ENCODE peak calls at places on chromosomes 12 and 14, in four cellular contexts. G is heart right ventricle, Y is heart left ventricle, P is GM23248. L is an unnamed sample. For H3K4me1, the result is how much of the 10 kb centered on the place peaks cover.

GRCh38 chr14:99744199-99744872 is 48.9 kb upstream of the EML1 start:
- DNase-seq in G (no peak), Y (no peak), P (peak), L (no peak)

GRCh38 chr12:131381716-131382430 is 329.0 kb upstream of the SFSWAP start:
- DNase-seq in G (no peak), Y (no peak), P (no peak), L (peak)

GRCh38 chr12:32983968-32984367 is 87.4 kb upstream of the PKP2 start:
- DNase-seq in G (no peak), Y (no peak), P (no peak), L (no peak)

GRCh38 chr12:4084631-4085030 is 188.9 kb upstream of the CCND2 start:
- DNase-seq in G (no peak), Y (no peak), P (no peak), L (no peak)

GRCh38 chr14:68268197-68268596 is 448.6 kb downstream of the RAD51B start:
- DNase-seq in G (no peak), Y (no peak), P (no peak), L (no peak)

GRCh38 chr12:42143401-42144173 is 1.1 kb downstream of the GXYLT1 start:
- DNase-seq in G (no peak), Y (no peak), P (peak), L (no peak)

GRCh38 chr14:33525626-33526025 is 425.2 kb downstream of the EGLN3 start:
- DNase-seq in G (no peak), Y (no peak), P (no peak), L (no peak)

GRCh38 chr14:22315336-22315735 is 273.7 kb downstream of the DAD1 start:
- DNase-seq in G (no peak), Y (no peak), P (peak), L (no peak)

GRCh38 chr12:107917912-107918800 is 143.7 kb downstream of the ASCL4 start:
- DNase-seq in G (no peak), Y (no peak), P (peak), L (no peak)

GRCh38 chr12:20483776-20484175 is 115.4 kb downstream of the PDE3A start:
- DNase-seq in G (no peak), Y (no peak), P (peak), L (no peak)

GRCh38 chr12:5022465-5023061 is 21.1 kb upstream of the KCNA5 start:
- DNase-seq in G (peak), Y (peak), P (peak), L (no peak)

GRCh38 chr14:90936757-90937440 is 120.7 kb upstream of the TTC7B start:
- DNase-seq in G (no peak), Y (no peak), P (no peak), L (no peak)

GRCh38 chr14:102203382-102203781 is 63.7 kb downstream of the WDR20 start:
- DNase-seq in G (no peak), Y (no peak), P (no peak), L (no peak)

GRCh38 chr14:70640938-70641547 is 673 bp upstream of the TTC9 start:
- DNase-seq in G (no peak), Y (no peak), P (peak), L (peak)

GRCh38 chr14:89861630-89862029 is 92.9 kb downstream of the EFCAB11 start:
- DNase-seq in G (no peak), Y (no peak), P (no peak), L (no peak)

GRCh38 chr14:39432619-39433451 is 602 bp upstream of the FBXO33 start:
- DNase-seq in G (peak), Y (peak), P (peak), L (peak)

GRCh38 chr14:67446371-67447032 is 34.5 kb upstream of the PLEK2 start:
- DNase-seq in G (peak), Y (peak), P (no peak), L (no peak)

GRCh38 chr12:129659927-129660326 is 243.9 kb downstream of the TMEM132D start:
- DNase-seq in G (no peak), Y (no peak), P (no peak), L (no peak)

GRCh38 chr14:71812693-71813092 is 119.5 kb upstream of the RGS6 start:
- DNase-seq in G (no peak), Y (no peak), P (no peak), L (no peak)

GRCh38 chr14:32375663-32376062 is 46.6 kb downstream of the AKAP6 start:
- DNase-seq in G (no peak), Y (no peak), P (no peak), L (no peak)

GRCh38 chr12:2076196-2076570 is 23.4 kb downstream of the CACNA1C start:
- DNase-seq in G (no peak), Y (peak), P (peak), L (peak)

GRCh38 chr12:26121841-26122680 is 2.8 kb downstream of the BHLHE41 start:
- DNase-seq in G (no peak), Y (peak), P (peak), L (peak)

GRCh38 chr12:89702503-89702902 is 6.1 kb downstream of the ATP2B1 start:
- DNase-seq in G (no peak), Y (no peak), P (no peak), L (no peak)
- H3K4me1 ChIP-seq in G (under half), Y (under half), P (under half), L (under half)

GRCh38 chr12:49776413-49776812 is 35.1 kb downstream of the TMBIM6 start:
- DNase-seq in G (peak), Y (peak), P (peak), L (peak)
- H3K27ac ChIP-seq in G (no peak), Y (no peak), P (no peak), L (no peak)

DNA sequence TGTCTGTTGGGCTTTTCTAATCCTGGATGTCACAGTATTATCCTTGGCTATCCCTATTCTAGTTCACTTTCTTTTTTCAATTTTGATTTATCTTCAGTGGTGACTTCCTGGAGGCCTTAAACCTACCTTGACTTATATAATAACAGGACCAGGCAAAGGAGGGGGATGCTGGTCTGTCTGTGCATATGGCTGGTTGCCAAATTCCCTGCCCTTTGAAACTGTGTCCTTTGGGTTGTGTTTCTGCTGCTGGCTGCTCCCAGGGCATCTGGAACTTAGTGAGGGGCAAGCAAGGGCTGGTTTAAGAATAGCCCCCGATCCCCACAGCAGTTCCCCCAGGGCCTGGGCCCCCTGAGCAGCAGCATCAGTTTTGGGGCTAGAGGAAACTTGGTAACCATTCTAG is 96.0 kb upstream of the MAX start:
- DNase-seq in G (no peak), Y (no peak), P (no peak), L (no peak)
- H3K4me1 ChIP-seq in G (under half), Y (under half), P (under half), L (under half)

DNA sequence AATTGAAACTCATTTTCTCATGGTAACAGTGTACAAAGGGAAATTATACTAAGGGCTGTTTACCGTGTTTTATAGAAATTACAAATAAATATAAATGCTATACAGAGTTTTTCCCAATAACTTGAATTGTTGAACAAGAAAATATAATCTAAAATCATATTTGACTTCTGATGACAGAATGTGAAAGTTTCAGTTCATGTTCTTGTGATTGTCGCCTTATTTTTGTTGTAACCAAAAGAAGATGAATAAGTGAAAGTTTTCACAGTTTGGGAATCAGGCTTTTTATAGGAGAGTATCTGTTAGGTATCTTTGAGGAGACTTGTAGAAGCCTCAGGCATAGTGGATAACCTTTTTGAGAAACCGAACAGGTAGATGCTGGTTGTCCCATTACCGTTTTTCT is 28.1 kb downstream of the ANO6 start:
- DNase-seq in G (no peak), Y (no peak), P (no peak), L (no peak)
- H3K27ac ChIP-seq in G (no peak), Y (no peak), P (peak), L (no peak)

DNA sequence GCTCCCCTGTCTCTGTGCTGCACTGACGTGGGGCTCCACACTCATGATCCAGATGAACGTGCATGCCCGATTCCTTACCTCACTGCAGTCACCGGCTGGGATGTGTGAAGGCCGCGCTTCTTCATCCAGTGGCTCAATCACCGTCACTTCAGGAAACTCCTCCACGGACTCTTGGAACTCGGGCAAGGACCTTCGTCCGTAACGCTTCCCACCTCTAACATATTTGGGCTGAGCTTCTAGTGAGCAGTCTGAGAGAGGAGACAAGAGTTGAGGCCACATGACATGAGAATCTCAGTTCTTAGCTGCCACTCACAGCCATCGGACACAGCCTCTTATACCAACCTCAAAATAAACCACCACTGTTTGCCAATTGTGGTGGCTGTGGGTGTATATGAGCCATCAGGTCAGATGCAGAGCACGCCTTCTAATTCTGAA is 38.3 kb downstream of the NIN start:
- DNase-seq in G (peak), Y (peak), P (no peak), L (no peak)
- H3K4me1 ChIP-seq in G (under half), Y (under half), P (under half), L (under half)

GRCh38 chr12:6373022-6373787 is 2.2 kb downstream of the SCNN1A start:
- DNase-seq in G (no peak), Y (no peak), P (no peak), L (no peak)

GRCh38 chr12:6375269-6376078 is at the start of gene SCNN1A:
- DNase-seq in G (no peak), Y (no peak), P (no peak), L (peak)

GRCh38 chr12:6376079-6376941 is 947 bp upstream of the SCNN1A start:
- DNase-seq in G (no peak), Y (peak), P (peak), L (peak)

GRCh38 chr12:6374028-6374780 is 1.2 kb downstream of the SCNN1A start:
- DNase-seq in G (no peak), Y (no peak), P (no peak), L (peak)

DNA sequence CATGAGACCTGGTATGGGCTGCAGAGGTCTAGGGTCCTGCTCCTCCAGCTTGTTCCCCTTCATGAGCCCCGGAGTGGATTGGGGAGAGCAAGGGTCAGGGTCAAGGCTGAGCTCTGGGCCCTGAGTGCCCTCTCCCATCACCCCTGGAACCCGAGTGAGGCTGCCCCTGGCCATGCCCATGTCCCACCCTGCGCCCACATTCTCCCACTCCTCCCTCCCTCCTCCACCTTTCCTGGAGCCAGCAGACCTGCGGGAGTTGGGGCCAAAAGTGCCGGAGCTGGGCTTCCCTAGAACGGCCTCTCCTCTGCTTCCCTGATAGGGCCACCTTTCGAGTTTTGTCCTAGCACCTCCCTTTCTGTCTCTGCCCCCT is 597 bp downstream of the SCNN1A start:
- DNase-seq in G (no peak), Y (no peak), P (no peak), L (peak)
- H3K27ac ChIP-seq in G (no peak), Y (no peak), P (no peak), L (peak)

GRCh38 chr14:61385002-61385685 is 63.8 kb downstream of the PRKCH start:
- DNase-seq in G (no peak), Y (no peak), P (no peak), L (no peak)
- H3K4me1 ChIP-seq in G (under half), Y (half or more), P (under half), L (under half)

DNA sequence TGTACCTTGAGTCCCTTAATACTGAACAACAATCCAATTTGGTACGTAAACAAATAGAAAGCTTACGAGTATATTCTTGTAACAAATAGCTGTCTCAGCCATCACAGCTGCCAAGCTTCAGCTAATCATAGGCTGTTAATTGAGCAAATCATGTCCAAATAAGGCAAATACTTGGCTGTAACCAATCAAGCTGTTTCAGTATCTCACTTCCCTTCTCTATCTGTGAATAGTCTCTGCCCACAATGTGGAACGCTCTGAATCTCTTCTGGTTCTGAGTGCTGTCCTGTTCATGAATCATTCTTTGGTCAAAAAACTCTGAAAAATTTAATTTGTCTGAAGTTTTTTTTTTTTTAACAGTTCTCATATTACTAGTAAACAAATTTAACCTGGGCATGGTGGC is 5.8 kb upstream of the NEMF start:
- DNase-seq in G (no peak), Y (no peak), P (no peak), L (no peak)
- H3K27ac ChIP-seq in G (no peak), Y (no peak), P (no peak), L (no peak)

DNA sequence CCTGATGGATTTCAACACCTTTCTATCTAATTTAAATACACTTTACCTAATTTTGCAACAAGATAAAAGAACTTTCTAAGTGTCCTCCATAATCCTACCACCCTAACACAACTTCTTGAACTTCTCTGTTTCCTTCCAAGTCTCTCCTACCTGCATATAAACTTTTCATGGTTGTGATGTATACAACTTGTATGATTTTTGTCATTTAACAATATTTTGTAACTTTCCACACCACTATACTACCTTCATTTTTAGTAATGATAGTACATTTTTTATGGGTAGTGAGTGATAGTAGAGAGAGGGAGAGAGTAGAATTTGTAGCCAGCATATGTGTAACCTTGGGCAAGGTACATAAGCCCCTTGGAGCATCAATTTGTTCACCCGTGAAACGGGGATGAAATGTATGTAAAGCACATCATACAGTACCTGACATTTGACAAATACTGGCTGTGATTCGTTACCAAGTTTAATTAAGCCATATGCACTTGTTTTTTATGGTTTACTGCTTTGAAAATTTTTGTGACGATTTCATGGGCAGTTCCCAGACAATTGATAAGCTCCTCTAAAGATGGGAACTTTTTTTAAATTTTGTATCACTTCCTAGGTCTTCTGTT is 177.8 kb upstream of the SLC38A2 start:
- DNase-seq in G (no peak), Y (no peak), P (no peak), L (no peak)
- H3K4me1 ChIP-seq in G (under half), Y (under half), P (half or more), L (under half)

DNA sequence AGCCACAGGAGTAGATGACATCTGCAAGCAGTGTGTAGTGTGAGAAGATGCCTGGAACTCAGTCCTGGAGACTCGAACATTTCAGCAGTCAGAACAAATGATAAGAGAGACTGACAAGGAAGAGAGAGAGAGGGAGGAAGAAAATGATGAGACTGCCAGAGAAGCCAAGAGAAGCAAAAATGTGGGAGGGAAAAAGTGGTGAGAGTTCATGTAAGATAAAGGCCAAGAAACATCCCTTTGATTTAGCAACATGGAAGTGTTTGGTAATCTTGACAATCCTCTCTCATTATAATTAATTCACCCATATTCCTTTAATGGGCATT is 42.6 kb downstream of the LIMA1 start:
- DNase-seq in G (no peak), Y (no peak), P (peak), L (no peak)
- H3K27ac ChIP-seq in G (peak), Y (peak), P (peak), L (peak)